ENCODE peak calls at places on chromosomes 2 and 18, in six cellular contexts. One of them, this sample, is unnamed.

GRCh38 chr2:111663471-111663951 is 220.5 kb downstream of the ANAPC1 start:
- DNase-seq in HTR-8/SVneo: no peak
- DNase-seq in lung: peak
- DNase-seq in pancreas: no peak
- DNase-seq in ovary: no peak
- DNase-seq in stimulated activated CD4-positive, alpha-beta T cell treated with anti-CD3 and anti-CD28 coated beads, TNF-alpha, amount 100 ng/mL, for 48 hours: no peak
- DNase-seq in this sample: no peak

GRCh38 chr2:69734040-69734611 is 7.8 kb upstream of the ANXA4 start:
- DNase-seq in HTR-8/SVneo: no peak
- DNase-seq in lung: no peak
- DNase-seq in pancreas: no peak
- DNase-seq in ovary: peak
- DNase-seq in stimulated activated CD4-positive, alpha-beta T cell treated with anti-CD3 and anti-CD28 coated beads, TNF-alpha, amount 100 ng/mL, for 48 hours: no peak
- DNase-seq in this sample: no peak

GRCh38 chr2:200252661-200253067 is 53.8 kb upstream of the SPATS2L start:
- DNase-seq in HTR-8/SVneo: no peak
- DNase-seq in lung: no peak
- DNase-seq in pancreas: no peak
- DNase-seq in ovary: no peak
- DNase-seq in stimulated activated CD4-positive, alpha-beta T cell treated with anti-CD3 and anti-CD28 coated beads, TNF-alpha, amount 100 ng/mL, for 48 hours: no peak
- DNase-seq in this sample: no peak

GRCh38 chr2:119440501-119440870 is 8.8 kb downstream of the TMEM37 start:
- DNase-seq in HTR-8/SVneo: no peak
- DNase-seq in lung: no peak
- DNase-seq in pancreas: no peak
- DNase-seq in ovary: no peak
- DNase-seq in stimulated activated CD4-positive, alpha-beta T cell treated with anti-CD3 and anti-CD28 coated beads, TNF-alpha, amount 100 ng/mL, for 48 hours: no peak
- DNase-seq in this sample: no peak

GRCh38 chr2:120779781-120780283 is 44.2 kb downstream of the GLI2 start:
- DNase-seq in HTR-8/SVneo: peak
- DNase-seq in lung: no peak
- DNase-seq in pancreas: no peak
- DNase-seq in ovary: no peak
- DNase-seq in stimulated activated CD4-positive, alpha-beta T cell treated with anti-CD3 and anti-CD28 coated beads, TNF-alpha, amount 100 ng/mL, for 48 hours: no peak
- DNase-seq in this sample: peak

GRCh38 chr2:197804758-197805597 is 585 bp downstream of the PLCL1 start:
- DNase-seq in HTR-8/SVneo: no peak
- DNase-seq in lung: no peak
- DNase-seq in pancreas: peak
- DNase-seq in ovary: peak
- DNase-seq in stimulated activated CD4-positive, alpha-beta T cell treated with anti-CD3 and anti-CD28 coated beads, TNF-alpha, amount 100 ng/mL, for 48 hours: no peak
- DNase-seq in this sample: peak

GRCh38 chr2:85769236-85769986 is 15.6 kb downstream of the ATOH8 start:
- DNase-seq in HTR-8/SVneo: peak
- DNase-seq in lung: no peak
- DNase-seq in pancreas: no peak
- DNase-seq in ovary: no peak
- DNase-seq in stimulated activated CD4-positive, alpha-beta T cell treated with anti-CD3 and anti-CD28 coated beads, TNF-alpha, amount 100 ng/mL, for 48 hours: no peak
- DNase-seq in this sample: peak

GRCh38 chr2:235366847-235367246 is 127.0 kb upstream of the AGAP1 start:
- DNase-seq in HTR-8/SVneo: no peak
- DNase-seq in lung: no peak
- DNase-seq in pancreas: no peak
- DNase-seq in ovary: no peak
- DNase-seq in stimulated activated CD4-positive, alpha-beta T cell treated with anti-CD3 and anti-CD28 coated beads, TNF-alpha, amount 100 ng/mL, for 48 hours: no peak
- DNase-seq in this sample: no peak

GRCh38 chr2:64646007-64646880 is 7.5 kb downstream of the SERTAD2 start:
- DNase-seq in HTR-8/SVneo: peak
- DNase-seq in lung: peak
- DNase-seq in pancreas: peak
- DNase-seq in ovary: peak
- DNase-seq in stimulated activated CD4-positive, alpha-beta T cell treated with anti-CD3 and anti-CD28 coated beads, TNF-alpha, amount 100 ng/mL, for 48 hours: peak
- DNase-seq in this sample: peak

GRCh38 chr2:239401450-239402227 is 819 bp upstream of the HDAC4 start:
- DNase-seq in HTR-8/SVneo: peak
- DNase-seq in lung: peak
- DNase-seq in pancreas: peak
- DNase-seq in ovary: peak
- DNase-seq in stimulated activated CD4-positive, alpha-beta T cell treated with anti-CD3 and anti-CD28 coated beads, TNF-alpha, amount 100 ng/mL, for 48 hours: peak
- DNase-seq in this sample: peak

GRCh38 chr18:47143899-47144485 is 6.3 kb downstream of the HDHD2 start:
- DNase-seq in HTR-8/SVneo: no peak
- DNase-seq in lung: no peak
- DNase-seq in pancreas: no peak
- DNase-seq in ovary: no peak
- DNase-seq in stimulated activated CD4-positive, alpha-beta T cell treated with anti-CD3 and anti-CD28 coated beads, TNF-alpha, amount 100 ng/mL, for 48 hours: no peak
- DNase-seq in this sample: no peak

GRCh38 chr2:98501223-98501622 is 56.6 kb downstream of the INPP4A start:
- DNase-seq in HTR-8/SVneo: no peak
- DNase-seq in lung: no peak
- DNase-seq in pancreas: no peak
- DNase-seq in ovary: no peak
- DNase-seq in stimulated activated CD4-positive, alpha-beta T cell treated with anti-CD3 and anti-CD28 coated beads, TNF-alpha, amount 100 ng/mL, for 48 hours: no peak
- DNase-seq in this sample: no peak

GRCh38 chr2:119617455-119617854 is 61.5 kb upstream of the TMEM177 start:
- DNase-seq in HTR-8/SVneo: no peak
- DNase-seq in lung: no peak
- DNase-seq in pancreas: no peak
- DNase-seq in ovary: no peak
- DNase-seq in stimulated activated CD4-positive, alpha-beta T cell treated with anti-CD3 and anti-CD28 coated beads, TNF-alpha, amount 100 ng/mL, for 48 hours: no peak
- DNase-seq in this sample: no peak

GRCh38 chr2:174477772-174478171 is 9.1 kb downstream of the GPR155 start:
- DNase-seq in HTR-8/SVneo: no peak
- DNase-seq in lung: no peak
- DNase-seq in pancreas: no peak
- DNase-seq in ovary: no peak
- DNase-seq in stimulated activated CD4-positive, alpha-beta T cell treated with anti-CD3 and anti-CD28 coated beads, TNF-alpha, amount 100 ng/mL, for 48 hours: no peak
- DNase-seq in this sample: no peak

GRCh38 chr2:75489682-75490180 is 71.0 kb downstream of the EVA1A start:
- DNase-seq in HTR-8/SVneo: peak
- DNase-seq in lung: no peak
- DNase-seq in pancreas: no peak
- DNase-seq in ovary: no peak
- DNase-seq in stimulated activated CD4-positive, alpha-beta T cell treated with anti-CD3 and anti-CD28 coated beads, TNF-alpha, amount 100 ng/mL, for 48 hours: no peak
- DNase-seq in this sample: no peak

GRCh38 chr2:215904101-215904500 is 109.2 kb downstream of the MREG start:
- DNase-seq in HTR-8/SVneo: peak
- DNase-seq in lung: no peak
- DNase-seq in pancreas: no peak
- DNase-seq in ovary: no peak
- DNase-seq in stimulated activated CD4-positive, alpha-beta T cell treated with anti-CD3 and anti-CD28 coated beads, TNF-alpha, amount 100 ng/mL, for 48 hours: no peak
- DNase-seq in this sample: no peak